ENCODE peak calls at places on chromosomes 12 and 14, in six cellular contexts. N, B, L, X, D and A are unnamed samples.

GRCh38 chr12:105024926-105025325 is 38.8 kb downstream of the NOPCHAP1 start:
- DNase-seq in N (no peak), B (no peak), L (no peak), X (no peak), D (no peak), A (no peak)

GRCh38 chr12:75975692-75976091 is 55.9 kb downstream of the PHLDA1 start:
- DNase-seq in N (no peak), B (no peak), L (no peak), X (no peak), D (no peak), A (no peak)

GRCh38 chr14:21385170-21385904 is 1.5 kb upstream of the SUPT16H start:
- DNase-seq in N (no peak), B (no peak), L (no peak), X (no peak), D (no peak), A (no peak)

GRCh38 chr12:42386310-42386709 is 60.3 kb downstream of the PPHLN1 start:
- DNase-seq in N (no peak), B (no peak), L (no peak), X (no peak), D (no peak), A (peak; percentile 16)

GRCh38 chr12:120115692-120116442 is 686 bp downstream of the RAB35 start:
- DNase-seq in N (peak; percentile 41), B (peak; percentile 41), L (peak; percentile 81), X (no peak), D (peak; percentile 73), A (peak; percentile 65)

GRCh38 chr14:61051046-61051445 is 70.0 kb downstream of the SLC38A6 start:
- DNase-seq in N (no peak), B (no peak), L (peak; percentile 41), X (no peak), D (no peak), A (peak; percentile 14)

GRCh38 chr14:54927551-54927950 is 24.9 kb upstream of the GCH1 start:
- DNase-seq in N (no peak), B (no peak), L (no peak), X (no peak), D (no peak), A (no peak)

GRCh38 chr12:48351022-48351708 is 446 bp upstream of the ZNF641 start:
- DNase-seq in N (peak; percentile 40), B (peak; percentile 47), L (peak; percentile 89), X (peak; percentile 67), D (peak; percentile 74), A (peak; percentile 89)

GRCh38 chr12:48023386-48023785 is 19.1 kb upstream of the COL2A1 start:
- DNase-seq in N (no peak), B (no peak), L (no peak), X (no peak), D (no peak), A (peak; percentile 65)

DNA sequence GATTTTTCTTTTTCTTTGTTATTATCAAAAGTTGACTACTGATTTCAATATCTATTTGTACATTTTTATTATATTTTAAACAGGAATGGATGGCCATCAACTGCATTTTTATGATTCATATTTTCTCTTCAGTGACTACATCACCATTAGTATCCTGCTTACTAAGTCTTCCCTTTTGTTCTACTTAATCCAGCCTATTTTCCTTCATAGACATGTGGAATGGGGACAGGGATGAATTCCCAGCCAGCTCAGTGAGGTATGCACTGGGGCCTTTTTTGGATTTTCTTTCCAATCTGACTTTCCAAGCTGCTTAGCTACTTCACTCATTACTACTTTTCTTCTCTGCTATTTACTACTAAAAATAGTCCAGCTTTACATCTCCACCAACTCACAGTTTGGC is 38.4 kb downstream of the AKAP6 start:
- DNase-seq in N (no peak), B (no peak), L (peak; percentile 51), X (peak; percentile 33), D (no peak), A (no peak)
- H3K4me2 ChIP-seq in N (no peak overlapping the region), B (no peak overlapping the region), L (peak overlapping the region; percentile 6), X (no peak overlapping the region), D (no peak overlapping the region), A (no peak overlapping the region)

GRCh38 chr12:15527201-15527782 is 205.0 kb downstream of the PTPRO start:
- DNase-seq in N (peak; percentile 29), B (peak; percentile 28), L (peak; percentile 60), X (no peak), D (peak; percentile 66), A (peak; percentile 65)
- H3K4me2 ChIP-seq in N (no peak overlapping the region), B (peak overlapping the region; percentile 66), L (peak overlapping the region; percentile 23), X (no peak overlapping the region), D (peak overlapping the region; percentile 69), A (no peak overlapping the region)

DNA sequence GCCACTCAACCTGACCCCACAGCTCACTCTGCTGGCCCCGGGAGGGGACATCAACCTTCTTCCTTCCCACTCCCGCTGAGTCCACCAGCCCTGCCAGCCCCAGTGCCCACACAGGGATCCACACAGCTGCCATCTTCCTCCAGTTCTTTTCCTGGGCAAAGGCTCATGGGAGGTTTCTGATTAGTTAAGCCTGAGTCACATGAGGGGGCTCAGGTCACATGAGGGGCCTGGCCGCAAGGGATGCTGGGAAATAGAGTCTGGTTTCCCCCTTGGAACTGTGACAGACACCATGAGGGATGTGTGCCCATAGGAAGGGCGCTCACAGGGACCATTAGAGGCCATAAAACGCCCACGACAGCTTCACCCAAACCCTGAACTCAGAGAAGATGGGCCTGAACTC is 228.7 kb upstream of the SFSWAP start:
- DNase-seq in N (no peak), B (no peak), L (no peak), X (no peak), D (no peak), A (no peak)
- H3K4me2 ChIP-seq in N (no peak overlapping the region), B (no peak overlapping the region), L (no peak overlapping the region), X (no peak overlapping the region), D (no peak overlapping the region), A (no peak overlapping the region)

GRCh38 chr12:2998789-2999264 is 39.6 kb downstream of the TEAD4 start:
- DNase-seq in N (no peak), B (no peak), L (peak; percentile 96), X (peak; percentile 81), D (no peak), A (peak; percentile 79)
- H3K4me2 ChIP-seq in N (no peak overlapping the region), B (no peak overlapping the region), L (peak overlapping the region; percentile 38), X (peak overlapping the region; percentile 56), D (no peak overlapping the region), A (no peak overlapping the region)

DNA sequence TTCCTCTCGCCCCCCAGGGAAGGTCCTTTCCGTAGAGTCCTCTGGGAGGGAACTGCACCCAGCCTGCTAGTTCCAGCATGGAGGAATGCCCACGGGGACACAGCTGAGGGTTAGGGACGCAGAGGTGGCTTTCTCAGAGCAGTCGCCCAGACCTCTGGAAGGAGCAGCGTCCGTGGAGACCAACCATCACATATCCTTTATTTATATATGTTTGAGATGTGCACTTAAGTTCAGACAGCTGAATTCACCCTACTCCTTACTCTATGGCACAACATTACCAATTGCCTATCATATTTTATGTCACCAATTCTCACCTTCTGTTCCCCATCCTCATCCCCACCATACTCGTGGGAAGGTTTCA is 305.6 kb upstream of the DIO3 start:
- DNase-seq in N (no peak), B (no peak), L (no peak), X (no peak), D (no peak), A (no peak)
- H3K4me2 ChIP-seq in N (no peak overlapping the region), B (no peak overlapping the region), L (no peak overlapping the region), X (no peak overlapping the region), D (no peak overlapping the region), A (no peak overlapping the region)

GRCh38 chr14:92717571-92718042 is 30.8 kb downstream of the LGMN start:
- DNase-seq in N (no peak), B (no peak), L (no peak), X (peak; percentile 37), D (no peak), A (no peak)

GRCh38 chr14:92718659-92719058 is 29.8 kb downstream of the LGMN start:
- DNase-seq in N (no peak), B (no peak), L (peak; percentile 36), X (peak; percentile 41), D (no peak), A (no peak)

GRCh38 chr14:92716131-92716530 is 32.3 kb downstream of the LGMN start:
- DNase-seq in N (no peak), B (no peak), L (no peak), X (no peak), D (no peak), A (no peak)

GRCh38 chr14:92719421-92719820 is 29.0 kb downstream of the LGMN start:
- DNase-seq in N (no peak), B (no peak), L (peak; percentile 68), X (no peak), D (no peak), A (no peak)

GRCh38 chr14:92719890-92720323 is 28.5 kb downstream of the LGMN start:
- DNase-seq in N (no peak), B (no peak), L (peak; percentile 37), X (no peak), D (peak; percentile 89), A (no peak)
- H3K4me2 ChIP-seq in N (no peak overlapping the region), B (no peak overlapping the region), L (no peak overlapping the region), X (no peak overlapping the region), D (peak overlapping the region; percentile 33), A (no peak overlapping the region)

DNA sequence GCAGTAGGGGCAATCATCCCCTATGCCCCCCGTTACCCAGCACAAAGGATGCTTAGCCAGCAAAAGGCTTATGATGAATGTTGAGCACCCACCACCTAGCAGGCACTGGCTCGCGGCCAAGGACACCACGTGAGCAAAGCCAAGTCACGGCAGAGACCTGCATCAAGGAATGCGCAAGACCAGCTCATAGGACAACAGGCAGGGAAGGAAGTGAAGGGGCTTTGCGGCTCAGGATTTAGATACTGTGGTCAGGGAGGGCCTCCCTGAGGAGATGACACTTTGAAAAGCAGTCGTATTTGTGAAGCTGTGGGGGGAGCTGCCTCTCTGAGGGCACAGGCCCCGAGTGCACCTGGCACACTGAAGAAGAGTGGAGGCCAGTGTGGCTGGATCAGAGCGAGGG is 32.8 kb downstream of the SH2B3 start:
- DNase-seq in N (no peak), B (no peak), L (peak; percentile 56), X (peak; percentile 68), D (no peak), A (peak; percentile 35)
- H3K4me2 ChIP-seq in N (no peak overlapping the region), B (no peak overlapping the region), L (no peak overlapping the region), X (peak overlapping the region; percentile 58), D (no peak overlapping the region), A (no peak overlapping the region)

GRCh38 chr12:65526311-65526710 is 247.8 kb downstream of the MSRB3 start:
- DNase-seq in N (no peak), B (no peak), L (peak; percentile 75), X (peak; percentile 80), D (no peak), A (no peak)
- H3K4me2 ChIP-seq in N (peak overlapping the region; percentile 10), B (no peak overlapping the region), L (peak overlapping the region; percentile 23), X (peak overlapping the region; percentile 37), D (no peak overlapping the region), A (no peak overlapping the region)

GRCh38 chr14:73729556-73730265 is 15.5 kb upstream of the PNMA1 start:
- DNase-seq in N (no peak), B (no peak), L (no peak), X (no peak), D (no peak), A (no peak)
- H3K4me2 ChIP-seq in N (no peak overlapping the region), B (no peak overlapping the region), L (no peak overlapping the region), X (no peak overlapping the region), D (no peak overlapping the region), A (no peak overlapping the region)

DNA sequence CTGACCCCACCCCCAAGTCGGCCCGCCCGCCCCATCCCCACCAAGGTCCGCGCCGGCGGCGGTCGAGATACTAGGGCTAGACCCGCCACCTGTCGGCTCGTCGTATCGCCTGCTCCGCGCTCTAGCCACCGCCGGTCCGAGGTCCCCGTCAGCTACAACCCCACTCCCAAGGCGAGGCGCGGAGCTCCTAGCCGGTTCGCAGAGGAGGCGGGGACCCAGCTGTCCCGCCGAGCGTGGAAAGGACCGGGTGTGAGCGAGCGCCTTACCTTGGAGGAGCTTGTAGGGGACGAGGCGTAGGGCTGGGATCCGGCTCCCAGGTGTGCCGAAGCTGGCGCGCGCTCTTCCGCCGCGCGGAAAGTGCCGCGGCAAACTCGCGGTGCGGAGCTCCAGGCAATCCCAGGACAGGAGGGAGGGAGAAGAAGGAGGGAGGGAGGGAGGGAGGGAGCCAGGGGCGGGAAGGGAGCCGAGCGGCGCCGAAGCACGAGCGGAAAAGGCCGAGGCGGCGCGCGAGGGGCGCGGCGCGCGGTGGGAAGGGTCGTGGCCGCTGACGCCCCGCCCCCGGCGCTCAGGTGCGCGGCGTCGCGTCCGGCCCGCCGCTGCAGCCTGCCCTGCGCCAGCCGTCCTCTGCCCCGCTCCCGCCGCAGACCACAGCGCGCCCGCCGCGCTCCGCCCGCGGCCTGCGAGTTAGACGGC is at the start of gene PAWR:
- DNase-seq in N (peak; percentile 70), B (peak; percentile 71), L (peak; percentile 84), X (peak; percentile 49), D (peak; percentile 89), A (peak; percentile 94)
- H3K4me2 ChIP-seq in N (peak within 1 kb of the TSS; percentile 95), B (peak within 1 kb of the TSS; percentile 96), L (peak within 1 kb of the TSS; percentile 93), X (peak within 1 kb of the TSS; percentile 89), D (peak within 1 kb of the TSS; percentile 90), A (peak within 1 kb of the TSS; percentile 58)